ENCODE peak calls at places on chromosome 15, in eight cellular contexts. T is brain microvascular endothelial cell; Y is HEK293T; H is activated T-helper 1 cell treated with Interleukin-2 at 50 U/mL for 16 hours; J is IMR-90; N is NCI-H526; C is NCI-H187 treated with DMSO at 0.1 percent for 48 hours; E is stimulated activated CD4-positive, alpha-beta T cell treated with anti-CD3 and anti-CD28 coated beads, Interleukin-2, amount 100 ng/mL, for 48 hours. V is an unnamed sample.

GRCh38 chr15:68644088-68644904 is 65.5 kb downstream of the CORO2B start:
- DNase-seq in T (peak; percentile 64), Y (no peak), H (no peak), J (peak; percentile 90), N (no peak), C (no peak), E (no peak), V (peak; percentile 93)

GRCh38 chr15:81326466-81327212 is 2.7 kb upstream of the STARD5 start:
- DNase-seq in T (no peak), Y (no peak), H (no peak), J (peak; percentile 38), N (no peak), C (peak; percentile 55), E (no peak), V (peak; percentile 57)

GRCh38 chr15:58952751-58953150 is 19.3 kb upstream of the SLTM start:
- DNase-seq in T (no peak), Y (no peak), H (no peak), J (peak; percentile 52), N (no peak), C (no peak), E (no peak), V (peak; percentile 58)

GRCh38 chr15:25795712-25796111 is 67.4 kb downstream of the ATP10A start:
- DNase-seq in T (no peak), Y (no peak), H (no peak), J (no peak), N (no peak), C (no peak), E (no peak), V (no peak)

GRCh38 chr15:93948728-93949127 is 282.6 kb upstream of the MCTP2 start:
- DNase-seq in T (no peak), Y (no peak), H (no peak), J (no peak), N (no peak), C (no peak), E (no peak), V (no peak)

GRCh38 chr15:29475096-29475495 is 205.5 kb upstream of the NSMCE3 start:
- DNase-seq in T (no peak), Y (no peak), H (no peak), J (no peak), N (no peak), C (no peak), E (no peak), V (no peak)

GRCh38 chr15:92665100-92665555 is 9.6 kb upstream of the FAM174B start:
- DNase-seq in T (no peak), Y (no peak), H (no peak), J (peak; percentile 69), N (no peak), C (no peak), E (no peak), V (peak; percentile 39)

GRCh38 chr15:36090276-36090946 is 489.0 kb upstream of the CDIN1 start:
- DNase-seq in T (no peak), Y (no peak), H (no peak), J (no peak), N (no peak), C (peak; percentile 44), E (no peak), V (no peak)

GRCh38 chr15:66763186-66764066 is 61.4 kb downstream of the SMAD6 start:
- DNase-seq in T (no peak), Y (no peak), H (no peak), J (no peak), N (no peak), C (no peak), E (no peak), V (peak; percentile 66)

V was measured in GM23248.